ENCODE peak calls at places on chromosomes 13 and 19, in seven cellular contexts. Y is stimulated activated CD4-positive, alpha-beta T cell treated with anti-CD3 and anti-CD28 coated beads, Interleukin-4, amount 100 ng/mL, for 48 hours; K is activated CD8-positive, alpha-beta memory T cell treated with anti-CD3 and anti-CD28 coated beads for 4 hours; S is stimulated activated effector memory CD8-positive, alpha-beta T cell treated with anti-CD3 and anti-CD28 coated beads, Interleukin-12 subunit alpha, Interleukin-12 subunit beta, amount 100 ng/mL, for 72 hours; L is posterior cingulate gyrus; Z is activated CD4-positive, alpha-beta T cell treated with anti-CD3 and anti-CD28 coated beads for 48 hours; Q is Calu3. C is an unnamed sample.
A peak's percentile ranks its signal among the peaks of the same experiment; 100 is the strongest.

GRCh38 chr13:44879452-44880058 is 109.7 kb downstream of the NUFIP1 start:
- DNase-seq in Y (no peak), K (no peak), S (no peak), L (no peak), Z (peak; percentile 25), Q (peak; percentile 15), C (no peak)

GRCh38 chr19:50330365-50331078 is 1.3 kb upstream of the KCNC3 start:
- DNase-seq in Y (peak; percentile 82), K (peak; percentile 69), S (peak; percentile 87), L (peak; percentile 87), Z (peak; percentile 92), Q (peak; percentile 87), C (peak; percentile 84)

GRCh38 chr13:99436013-99436412 is 65.3 kb upstream of the TM9SF2 start:
- DNase-seq in Y (no peak), K (no peak), S (no peak), L (no peak), Z (no peak), Q (peak; percentile 7), C (no peak)

GRCh38 chr13:99033814-99034213 is 56.0 kb upstream of the DOCK9 start:
- DNase-seq in Y (no peak), K (no peak), S (no peak), L (no peak), Z (no peak), Q (no peak), C (peak; percentile 39)

GRCh38 chr19:58409010-58409790 is 751 bp downstream of the ZNF584 start:
- DNase-seq in Y (no peak), K (no peak), S (peak; percentile 69), L (peak; percentile 33), Z (peak; percentile 57), Q (peak; percentile 52), C (no peak)

GRCh38 chr13:106649495-106649894 is 81.6 kb upstream of the ARGLU1 start:
- DNase-seq in Y (no peak), K (no peak), S (no peak), L (no peak), Z (no peak), Q (peak; percentile 35), C (no peak)

GRCh38 chr13:48000559-48001126 is 430 bp downstream of the SUCLA2 start:
- DNase-seq in Y (no peak), K (no peak), S (no peak), L (no peak), Z (no peak), Q (peak; percentile 17), C (no peak)

GRCh38 chr19:44092108-44092507 is 2.1 kb upstream of the ZNF224 start:
- DNase-seq in Y (no peak), K (no peak), S (no peak), L (no peak), Z (no peak), Q (no peak), C (no peak)

GRCh38 chr13:111253334-111253872 is 67.0 kb upstream of the TEX29 start:
- DNase-seq in Y (no peak), K (no peak), S (peak; percentile 6), L (no peak), Z (no peak), Q (no peak), C (no peak)

GRCh38 chr19:9075064-9075964 is 11.5 kb upstream of the OR1M1 start:
- DNase-seq in Y (no peak), K (no peak), S (no peak), L (peak; percentile 82), Z (peak; percentile 4), Q (peak; percentile 91), C (peak; percentile 1)

GRCh38 chr13:98792321-98792720 is 39.8 kb upstream of the SLC15A1 start:
- DNase-seq in Y (no peak), K (no peak), S (no peak), L (no peak), Z (no peak), Q (no peak), C (no peak)

GRCh38 chr19:40519352-40520322 is 52.8 kb downstream of the SPTBN4 start:
- DNase-seq in Y (no peak), K (no peak), S (no peak), L (peak; percentile 36), Z (peak; percentile 46), Q (peak; percentile 74), C (no peak)

GRCh38 chr19:30428281-30428680 is 56.1 kb downstream of the ZNF536 start:
- DNase-seq in Y (no peak), K (no peak), S (no peak), L (no peak), Z (no peak), Q (no peak), C (no peak)

GRCh38 chr13:77883328-77883727 is 35.3 kb downstream of the EDNRB start:
- DNase-seq in Y (no peak), K (no peak), S (no peak), L (no peak), Z (no peak), Q (no peak), C (no peak)

GRCh38 chr13:48648446-48648845 is 5.3 kb upstream of the CYSLTR2 start:
- DNase-seq in Y (no peak), K (no peak), S (no peak), L (no peak), Z (no peak), Q (no peak), C (no peak)

GRCh38 chr19:35107541-35107939 is 8.1 kb upstream of the FXYD3 start:
- DNase-seq in Y (no peak), K (no peak), S (no peak), L (peak; percentile 87), Z (peak; percentile 16), Q (peak; percentile 95), C (no peak)

GRCh38 chr13:109840893-109841287 is 54.5 kb upstream of the IRS2 start:
- DNase-seq in Y (no peak), K (no peak), S (no peak), L (no peak), Z (no peak), Q (no peak), C (no peak)

GRCh38 chr13:98143601-98144500 is 957 bp downstream of the FARP1 start:
- DNase-seq in Y (no peak), K (no peak), S (no peak), L (peak; percentile 8), Z (no peak), Q (no peak), C (no peak)

GRCh38 chr13:45456196-45456972 is 8.4 kb upstream of the COG3 start:
- DNase-seq in Y (no peak), K (no peak), S (no peak), L (no peak), Z (no peak), Q (no peak), C (no peak)

GRCh38 chr19:32719611-32720059 is at the start of gene TDRD12:
- DNase-seq in Y (no peak), K (no peak), S (no peak), L (no peak), Z (peak; percentile 33), Q (no peak), C (no peak)

GRCh38 chr13:42769650-42770049 is 11.7 kb upstream of the FAM216B start:
- DNase-seq in Y (no peak), K (no peak), S (no peak), L (no peak), Z (no peak), Q (no peak), C (no peak)

GRCh38 chr19:11480927-11481776 is at the start of gene ELAVL3:
- DNase-seq in Y (no peak), K (no peak), S (no peak), L (peak; percentile 82), Z (peak; percentile 20), Q (no peak), C (peak; percentile 48)

GRCh38 chr19:49749055-49749716 is 13.9 kb downstream of the TSKS start:
- DNase-seq in Y (no peak), K (no peak), S (no peak), L (no peak), Z (no peak), Q (no peak), C (no peak)

GRCh38 chr19:6524326-6524725 is 6.5 kb upstream of the TNFSF9 start:
- DNase-seq in Y (no peak), K (no peak), S (no peak), L (no peak), Z (no peak), Q (no peak), C (no peak)

GRCh38 chr19:53037101-53038097 is 7.1 kb upstream of the ERVV-2 start:
- DNase-seq in Y (no peak), K (no peak), S (no peak), L (peak; percentile 34), Z (peak; percentile 6), Q (no peak), C (no peak)

GRCh38 chr19:46288896-46289588 is 7.8 kb upstream of the HIF3A start:
- DNase-seq in Y (no peak), K (no peak), S (no peak), L (no peak), Z (no peak), Q (no peak), C (no peak)

GRCh38 chr19:14118165-14119051 is 846 bp upstream of the PRKACA start:
- DNase-seq in Y (no peak), K (no peak), S (peak; percentile 68), L (peak; percentile 80), Z (peak; percentile 35), Q (no peak), C (no peak)

GRCh38 chr13:102197193-102197592 is 204.7 kb downstream of the FGF14 start:
- DNase-seq in Y (no peak), K (no peak), S (no peak), L (no peak), Z (no peak), Q (peak; percentile 6), C (peak; percentile 23)

GRCh38 chr13:30577381-30577780 is 40.3 kb upstream of the USPL1 start:
- DNase-seq in Y (peak; percentile 15), K (peak; percentile 13), S (peak; percentile 75), L (no peak), Z (peak; percentile 56), Q (no peak), C (no peak)

GRCh38 chr13:52695856-52696255 is 43.2 kb downstream of the SUGT1 start:
- DNase-seq in Y (peak; percentile 4), K (no peak), S (peak; percentile 51), L (no peak), Z (peak; percentile 52), Q (no peak), C (no peak)

GRCh38 chr19:1294688-1295087 is 9.0 kb downstream of the EFNA2 start:
- DNase-seq in Y (no peak), K (no peak), S (no peak), L (no peak), Z (no peak), Q (no peak), C (no peak)

GRCh38 chr19:46416077-46416709 is 2.8 kb upstream of the CCDC8 start:
- DNase-seq in Y (no peak), K (no peak), S (no peak), L (peak; percentile 87), Z (no peak), Q (peak; percentile 82), C (peak; percentile 71)

GRCh38 chr13:60716296-60716695 is 319.3 kb downstream of the TDRD3 start:
- DNase-seq in Y (no peak), K (no peak), S (no peak), L (no peak), Z (no peak), Q (no peak), C (no peak)

C was measured in DMS153.